ENCODE peak calls at places on chromosomes 1 and 21, in nine cellular contexts. C is T47D, S is T-cell, N is A549, O is left ventricle myocardium inferior, M is mesenteric fat pad, U is heart right ventricle, H is NCI-H2081, P is iris pigment epithelial cell. W is an unnamed sample.

GRCh38 chr1:119542492-119542946 is 35.5 kb downstream of the HSD3B1 start:
- DNase-seq in C (peak; percentile 10), S (no peak), N (peak; percentile 37), O (no peak), M (no peak), U (no peak), H (no peak), P (no peak), W (no peak)

GRCh38 chr1:153390938-153391710 is at the start of gene S100A8:
- DNase-seq in C (peak; percentile 82), S (no peak), N (no peak), O (peak; percentile 81), M (no peak), U (peak; percentile 75), H (no peak), P (no peak), W (no peak)

GRCh38 chr1:234968470-234968869 is 160.2 kb downstream of the TOMM20 start:
- DNase-seq in C (no peak), S (no peak), N (no peak), O (no peak), M (no peak), U (no peak), H (no peak), P (no peak), W (no peak)

GRCh38 chr1:36706416-36706815 is 223.7 kb upstream of the CSF3R start:
- DNase-seq in C (no peak), S (no peak), N (no peak), O (no peak), M (no peak), U (no peak), H (no peak), P (no peak), W (no peak)

GRCh38 chr1:242189591-242189990 is 190.7 kb upstream of the MAP1LC3C start:
- DNase-seq in C (no peak), S (no peak), N (peak; percentile 28), O (no peak), M (no peak), U (no peak), H (no peak), P (no peak), W (no peak)

GRCh38 chr1:16117369-16117768 is 38.5 kb downstream of the EPHA2 start:
- DNase-seq in C (no peak), S (no peak), N (no peak), O (no peak), M (no peak), U (no peak), H (no peak), P (no peak), W (no peak)

GRCh38 chr21:38060533-38060932 is 144.3 kb upstream of the KCNJ6 start:
- DNase-seq in C (no peak), S (no peak), N (no peak), O (no peak), M (no peak), U (no peak), H (no peak), P (no peak), W (no peak)

GRCh38 chr1:25626018-25626417 is 9.4 kb downstream of the MAN1C1 start:
- DNase-seq in C (no peak), S (no peak), N (no peak), O (no peak), M (no peak), U (no peak), H (no peak), P (no peak), W (no peak)

GRCh38 chr1:145747398-145748247 is 28.3 kb downstream of the CD160 start:
- DNase-seq in C (no peak), S (no peak), N (no peak), O (no peak), M (no peak), U (no peak), H (no peak), P (no peak), W (no peak)

GRCh38 chr1:107940178-107940577 is 24.8 kb downstream of the VAV3 start:
- DNase-seq in C (no peak), S (no peak), N (no peak), O (no peak), M (no peak), U (no peak), H (no peak), P (no peak), W (no peak)

GRCh38 chr1:118075116-118075515 is 109.9 kb downstream of the SPAG17 start:
- DNase-seq in C (no peak), S (no peak), N (no peak), O (no peak), M (no peak), U (no peak), H (no peak), P (peak; percentile 1), W (no peak)

GRCh38 chr1:188270497-188270896 is 1441.7 kb downstream of the PLA2G4A start:
- DNase-seq in C (no peak), S (no peak), N (no peak), O (no peak), M (no peak), U (no peak), H (no peak), P (no peak), W (no peak)

GRCh38 chr1:226730064-226730463 is 9.0 kb downstream of the ITPKB start:
- DNase-seq in C (no peak), S (no peak), N (no peak), O (no peak), M (no peak), U (no peak), H (no peak), P (no peak), W (no peak)

GRCh38 chr1:10652626-10653025 is 143.8 kb downstream of the CASZ1 start:
- DNase-seq in C (no peak), S (no peak), N (no peak), O (no peak), M (no peak), U (no peak), H (no peak), P (no peak), W (no peak)

GRCh38 chr1:65395887-65396612 is 24.4 kb upstream of the LEPR start:
- DNase-seq in C (no peak), S (no peak), N (no peak), O (no peak), M (no peak), U (no peak), H (no peak), P (peak; percentile 76), W (no peak)

GRCh38 chr1:185420588-185421081 is 103.6 kb upstream of the IVNS1ABP start:
- DNase-seq in C (no peak), S (peak; percentile 11), N (no peak), O (no peak), M (no peak), U (no peak), H (no peak), P (no peak), W (no peak)

GRCh38 chr21:32351428-32351827 is 41.4 kb downstream of the URB1 start:
- DNase-seq in C (peak; percentile 94), S (no peak), N (no peak), O (no peak), M (no peak), U (no peak), H (no peak), P (no peak), W (no peak)

GRCh38 chr21:44711327-44712202 is at the start of gene TSPEAR:
- DNase-seq in C (peak; percentile 13), S (no peak), N (no peak), O (no peak), M (peak; percentile 81), U (no peak), H (peak; percentile 36), P (no peak), W (peak; percentile 84)

GRCh38 chr21:20313013-20313412 is 685.2 kb upstream of the NCAM2 start:
- DNase-seq in C (no peak), S (no peak), N (no peak), O (no peak), M (no peak), U (no peak), H (no peak), P (no peak), W (no peak)

GRCh38 chr1:14522331-14523241 is 75.9 kb upstream of the KAZN start:
- DNase-seq in C (no peak), S (no peak), N (peak; percentile 11), O (peak; percentile 33), M (no peak), U (peak; percentile 17), H (no peak), P (peak; percentile 85), W (no peak)

GRCh38 chr21:41848971-41849580 is 30.1 kb downstream of the PRDM15 start:
- DNase-seq in C (peak; percentile 71), S (no peak), N (peak; percentile 36), O (no peak), M (no peak), U (no peak), H (no peak), P (peak; percentile 21), W (no peak)

GRCh38 chr1:110903853-110904500 is 31.0 kb downstream of the CD53 start:
- DNase-seq in C (no peak), S (no peak), N (no peak), O (no peak), M (no peak), U (no peak), H (no peak), P (no peak), W (no peak)